ENCODE peak calls at places on chromosomes 16 and 17, in six cellular contexts. One of them, this sample, is unnamed.

GRCh38 chr16:13863075-13863765 is 56.7 kb upstream of the ERCC4 start:
- DNase-seq in mesendoderm: no peak
- DNase-seq in CD4-positive, CD25-positive, alpha-beta regulatory T cell: no peak
- DNase-seq in esophagus muscularis mucosa: no peak
- DNase-seq in left ventricle myocardium inferior: no peak
- DNase-seq in heart right ventricle: no peak
- DNase-seq in this sample: no peak

GRCh38 chr16:56789360-56789759 is 59.4 kb downstream of the NUP93 start:
- DNase-seq in mesendoderm: peak
- DNase-seq in CD4-positive, CD25-positive, alpha-beta regulatory T cell: no peak
- DNase-seq in esophagus muscularis mucosa: no peak
- DNase-seq in left ventricle myocardium inferior: no peak
- DNase-seq in heart right ventricle: peak
- DNase-seq in this sample: no peak

GRCh38 chr17:35244345-35245195 is 1.7 kb downstream of the SLFN5 start:
- DNase-seq in mesendoderm: peak
- DNase-seq in CD4-positive, CD25-positive, alpha-beta regulatory T cell: peak
- DNase-seq in esophagus muscularis mucosa: peak
- DNase-seq in left ventricle myocardium inferior: peak
- DNase-seq in heart right ventricle: peak
- DNase-seq in this sample: peak

GRCh38 chr17:19372004-19372365 is 6.3 kb upstream of the MAPK7 start:
- DNase-seq in mesendoderm: no peak
- DNase-seq in CD4-positive, CD25-positive, alpha-beta regulatory T cell: no peak
- DNase-seq in esophagus muscularis mucosa: no peak
- DNase-seq in left ventricle myocardium inferior: no peak
- DNase-seq in heart right ventricle: no peak
- DNase-seq in this sample: no peak

GRCh38 chr17:68870427-68870826 is 84.8 kb downstream of the ABCA8 start:
- DNase-seq in mesendoderm: no peak
- DNase-seq in CD4-positive, CD25-positive, alpha-beta regulatory T cell: no peak
- DNase-seq in esophagus muscularis mucosa: no peak
- DNase-seq in left ventricle myocardium inferior: no peak
- DNase-seq in heart right ventricle: no peak
- DNase-seq in this sample: no peak

GRCh38 chr16:58329147-58329546 is 34.3 kb upstream of the PRSS54 start:
- DNase-seq in mesendoderm: peak
- DNase-seq in CD4-positive, CD25-positive, alpha-beta regulatory T cell: no peak
- DNase-seq in esophagus muscularis mucosa: no peak
- DNase-seq in left ventricle myocardium inferior: no peak
- DNase-seq in heart right ventricle: no peak
- DNase-seq in this sample: no peak

GRCh38 chr17:11384131-11384530 is 143.1 kb downstream of the SHISA6 start:
- DNase-seq in mesendoderm: no peak
- DNase-seq in CD4-positive, CD25-positive, alpha-beta regulatory T cell: no peak
- DNase-seq in esophagus muscularis mucosa: no peak
- DNase-seq in left ventricle myocardium inferior: no peak
- DNase-seq in heart right ventricle: no peak
- DNase-seq in this sample: no peak

GRCh38 chr16:78584213-78584860 is 484.9 kb downstream of the WWOX start:
- DNase-seq in mesendoderm: no peak
- DNase-seq in CD4-positive, CD25-positive, alpha-beta regulatory T cell: no peak
- DNase-seq in esophagus muscularis mucosa: no peak
- DNase-seq in left ventricle myocardium inferior: no peak
- DNase-seq in heart right ventricle: no peak
- DNase-seq in this sample: no peak

GRCh38 chr16:84919267-84919666 is 92.1 kb downstream of the ZDHHC7 start:
- DNase-seq in mesendoderm: no peak
- DNase-seq in CD4-positive, CD25-positive, alpha-beta regulatory T cell: no peak
- DNase-seq in esophagus muscularis mucosa: no peak
- DNase-seq in left ventricle myocardium inferior: no peak
- DNase-seq in heart right ventricle: no peak
- DNase-seq in this sample: no peak

GRCh38 chr16:10594312-10594950 is 14.0 kb upstream of the EMP2 start:
- DNase-seq in mesendoderm: no peak
- DNase-seq in CD4-positive, CD25-positive, alpha-beta regulatory T cell: no peak
- DNase-seq in esophagus muscularis mucosa: no peak
- DNase-seq in left ventricle myocardium inferior: no peak
- DNase-seq in heart right ventricle: no peak
- DNase-seq in this sample: no peak

GRCh38 chr17:67050476-67051154 is 6.3 kb downstream of the CACNG1 start:
- DNase-seq in mesendoderm: no peak
- DNase-seq in CD4-positive, CD25-positive, alpha-beta regulatory T cell: no peak
- DNase-seq in esophagus muscularis mucosa: no peak
- DNase-seq in left ventricle myocardium inferior: no peak
- DNase-seq in heart right ventricle: no peak
- DNase-seq in this sample: no peak

GRCh38 chr16:381788-382717 is at the start of gene PGAP6:
- DNase-seq in mesendoderm: no peak
- DNase-seq in CD4-positive, CD25-positive, alpha-beta regulatory T cell: peak
- DNase-seq in esophagus muscularis mucosa: no peak
- DNase-seq in left ventricle myocardium inferior: peak
- DNase-seq in heart right ventricle: peak
- DNase-seq in this sample: no peak

GRCh38 chr17:75352079-75352569 is 53.4 kb downstream of the GRB2 start:
- DNase-seq in mesendoderm: peak
- DNase-seq in CD4-positive, CD25-positive, alpha-beta regulatory T cell: no peak
- DNase-seq in esophagus muscularis mucosa: no peak
- DNase-seq in left ventricle myocardium inferior: no peak
- DNase-seq in heart right ventricle: no peak
- DNase-seq in this sample: no peak

GRCh38 chr17:70181376-70181775 is 12.0 kb downstream of the KCNJ2 start:
- DNase-seq in mesendoderm: no peak
- DNase-seq in CD4-positive, CD25-positive, alpha-beta regulatory T cell: no peak
- DNase-seq in esophagus muscularis mucosa: no peak
- DNase-seq in left ventricle myocardium inferior: no peak
- DNase-seq in heart right ventricle: no peak
- DNase-seq in this sample: no peak

GRCh38 chr17:8791910-8792270 is 7.3 kb downstream of the MFSD6L start:
- DNase-seq in mesendoderm: peak
- DNase-seq in CD4-positive, CD25-positive, alpha-beta regulatory T cell: no peak
- DNase-seq in esophagus muscularis mucosa: peak
- DNase-seq in left ventricle myocardium inferior: no peak
- DNase-seq in heart right ventricle: no peak
- DNase-seq in this sample: no peak

GRCh38 chr17:61286449-61286848 is 113.2 kb upstream of the TBX2 start:
- DNase-seq in mesendoderm: peak
- DNase-seq in CD4-positive, CD25-positive, alpha-beta regulatory T cell: no peak
- DNase-seq in esophagus muscularis mucosa: no peak
- DNase-seq in left ventricle myocardium inferior: no peak
- DNase-seq in heart right ventricle: no peak
- DNase-seq in this sample: no peak

GRCh38 chr16:55943257-55943656 is 68.1 kb upstream of the CES5A start:
- DNase-seq in mesendoderm: no peak
- DNase-seq in CD4-positive, CD25-positive, alpha-beta regulatory T cell: no peak
- DNase-seq in esophagus muscularis mucosa: peak
- DNase-seq in left ventricle myocardium inferior: no peak
- DNase-seq in heart right ventricle: no peak
- DNase-seq in this sample: no peak

GRCh38 chr16:56946767-56947603 is 14.8 kb upstream of the CETP start:
- DNase-seq in mesendoderm: no peak
- DNase-seq in CD4-positive, CD25-positive, alpha-beta regulatory T cell: no peak
- DNase-seq in esophagus muscularis mucosa: no peak
- DNase-seq in left ventricle myocardium inferior: no peak
- DNase-seq in heart right ventricle: no peak
- DNase-seq in this sample: no peak

GRCh38 chr16:8846401-8846932 is 22.3 kb downstream of the CARHSP1 start:
- DNase-seq in mesendoderm: no peak
- DNase-seq in CD4-positive, CD25-positive, alpha-beta regulatory T cell: no peak
- DNase-seq in esophagus muscularis mucosa: no peak
- DNase-seq in left ventricle myocardium inferior: no peak
- DNase-seq in heart right ventricle: no peak
- DNase-seq in this sample: no peak

GRCh38 chr17:29116652-29117439 is 63.4 kb downstream of the MYO18A start:
- DNase-seq in mesendoderm: peak
- DNase-seq in CD4-positive, CD25-positive, alpha-beta regulatory T cell: peak
- DNase-seq in esophagus muscularis mucosa: peak
- DNase-seq in left ventricle myocardium inferior: peak
- DNase-seq in heart right ventricle: peak
- DNase-seq in this sample: no peak

GRCh38 chr16:48220891-48221290 is 23.2 kb upstream of the LONP2 start:
- DNase-seq in mesendoderm: peak
- DNase-seq in CD4-positive, CD25-positive, alpha-beta regulatory T cell: no peak
- DNase-seq in esophagus muscularis mucosa: no peak
- DNase-seq in left ventricle myocardium inferior: no peak
- DNase-seq in heart right ventricle: no peak
- DNase-seq in this sample: no peak

GRCh38 chr16:67548265-67549126 is 13.8 kb upstream of the CTCF start:
- DNase-seq in mesendoderm: no peak
- DNase-seq in CD4-positive, CD25-positive, alpha-beta regulatory T cell: no peak
- DNase-seq in esophagus muscularis mucosa: peak
- DNase-seq in left ventricle myocardium inferior: no peak
- DNase-seq in heart right ventricle: no peak
- DNase-seq in this sample: peak

GRCh38 chr17:50221500-50222480 is 20.4 kb upstream of the COL1A1 start:
- DNase-seq in mesendoderm: no peak
- DNase-seq in CD4-positive, CD25-positive, alpha-beta regulatory T cell: no peak
- DNase-seq in esophagus muscularis mucosa: peak
- DNase-seq in left ventricle myocardium inferior: no peak
- DNase-seq in heart right ventricle: no peak
- DNase-seq in this sample: peak

GRCh38 chr17:38431343-38432145 is 3.3 kb downstream of the ARHGAP23 start:
- DNase-seq in mesendoderm: no peak
- DNase-seq in CD4-positive, CD25-positive, alpha-beta regulatory T cell: no peak
- DNase-seq in esophagus muscularis mucosa: no peak
- DNase-seq in left ventricle myocardium inferior: no peak
- DNase-seq in heart right ventricle: no peak
- DNase-seq in this sample: no peak
- H3K4me3 ChIP-seq in mesendoderm: no peak
- H3K4me3 ChIP-seq in CD4-positive, CD25-positive, alpha-beta regulatory T cell: no peak
- H3K4me3 ChIP-seq in esophagus muscularis mucosa: no peak
- H3K4me3 ChIP-seq in left ventricle myocardium inferior: peak
- H3K4me3 ChIP-seq in heart right ventricle: no peak
- H3K4me3 ChIP-seq in this sample: peak

GRCh38 chr17:78040561-78041400 is 82.3 kb downstream of the TNRC6C start:
- DNase-seq in mesendoderm: no peak
- DNase-seq in CD4-positive, CD25-positive, alpha-beta regulatory T cell: peak
- DNase-seq in esophagus muscularis mucosa: peak
- DNase-seq in left ventricle myocardium inferior: peak
- DNase-seq in heart right ventricle: peak
- DNase-seq in this sample: peak
- H3K4me3 ChIP-seq in mesendoderm: no peak
- H3K4me3 ChIP-seq in CD4-positive, CD25-positive, alpha-beta regulatory T cell: peak
- H3K4me3 ChIP-seq in esophagus muscularis mucosa: peak
- H3K4me3 ChIP-seq in left ventricle myocardium inferior: peak
- H3K4me3 ChIP-seq in heart right ventricle: peak
- H3K4me3 ChIP-seq in this sample: peak

GRCh38 chr17:1494203-1494602 is 1.7 kb upstream of the MYO1C start:
- DNase-seq in mesendoderm: no peak
- DNase-seq in CD4-positive, CD25-positive, alpha-beta regulatory T cell: no peak
- DNase-seq in esophagus muscularis mucosa: no peak
- DNase-seq in left ventricle myocardium inferior: no peak
- DNase-seq in heart right ventricle: no peak
- DNase-seq in this sample: no peak

GRCh38 chr17:1494736-1495253 is 2.3 kb upstream of the MYO1C start:
- DNase-seq in mesendoderm: no peak
- DNase-seq in CD4-positive, CD25-positive, alpha-beta regulatory T cell: no peak
- DNase-seq in esophagus muscularis mucosa: no peak
- DNase-seq in left ventricle myocardium inferior: no peak
- DNase-seq in heart right ventricle: no peak
- DNase-seq in this sample: no peak

GRCh38 chr17:1491406-1492248 is 859 bp downstream of the MYO1C start:
- DNase-seq in mesendoderm: no peak
- DNase-seq in CD4-positive, CD25-positive, alpha-beta regulatory T cell: peak
- DNase-seq in esophagus muscularis mucosa: no peak
- DNase-seq in left ventricle myocardium inferior: peak
- DNase-seq in heart right ventricle: peak
- DNase-seq in this sample: no peak

GRCh38 chr17:1492249-1493206 is at the start of gene MYO1C:
- DNase-seq in mesendoderm: peak
- DNase-seq in CD4-positive, CD25-positive, alpha-beta regulatory T cell: no peak
- DNase-seq in esophagus muscularis mucosa: no peak
- DNase-seq in left ventricle myocardium inferior: peak
- DNase-seq in heart right ventricle: peak
- DNase-seq in this sample: no peak

DNA sequence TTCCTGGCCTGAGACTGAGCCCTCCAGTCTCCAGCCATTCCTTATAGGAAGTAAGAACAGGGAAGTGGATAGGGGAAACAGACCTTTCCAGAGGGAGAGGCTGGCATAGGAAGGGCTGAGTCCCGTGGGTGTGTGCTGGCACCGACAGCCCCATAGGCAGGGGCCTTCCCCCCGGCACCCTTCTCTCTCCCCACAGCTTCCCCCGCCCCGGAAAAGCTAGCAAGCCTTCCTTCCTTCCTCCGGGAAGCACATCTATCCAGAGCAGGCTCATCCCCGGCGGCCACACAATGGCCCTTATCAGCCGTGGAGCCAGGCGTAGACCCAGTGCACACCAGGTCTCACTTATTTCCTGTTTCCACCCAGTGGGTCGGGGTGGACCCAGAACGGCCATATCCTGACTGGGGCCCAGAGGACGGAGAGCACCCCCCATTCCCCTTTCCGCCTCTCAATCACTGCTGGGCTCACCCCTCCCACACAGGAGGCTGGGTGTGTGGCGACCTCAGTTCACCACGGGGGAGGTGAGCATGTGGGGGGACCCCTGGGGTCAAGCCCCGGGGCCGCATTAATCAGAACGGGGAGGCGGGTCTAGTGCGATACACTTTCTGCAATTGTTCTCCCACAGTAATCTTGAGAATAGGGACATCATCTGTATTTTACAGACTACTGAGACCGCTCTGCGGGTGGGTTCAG is 950 bp upstream of the MYO1C start:
- DNase-seq in mesendoderm: no peak
- DNase-seq in CD4-positive, CD25-positive, alpha-beta regulatory T cell: no peak
- DNase-seq in esophagus muscularis mucosa: no peak
- DNase-seq in left ventricle myocardium inferior: peak
- DNase-seq in heart right ventricle: peak
- DNase-seq in this sample: no peak
- H3K4me3 ChIP-seq in mesendoderm: no peak
- H3K4me3 ChIP-seq in CD4-positive, CD25-positive, alpha-beta regulatory T cell: no peak
- H3K4me3 ChIP-seq in esophagus muscularis mucosa: peak
- H3K4me3 ChIP-seq in left ventricle myocardium inferior: peak
- H3K4me3 ChIP-seq in heart right ventricle: peak
- H3K4me3 ChIP-seq in this sample: peak

DNA sequence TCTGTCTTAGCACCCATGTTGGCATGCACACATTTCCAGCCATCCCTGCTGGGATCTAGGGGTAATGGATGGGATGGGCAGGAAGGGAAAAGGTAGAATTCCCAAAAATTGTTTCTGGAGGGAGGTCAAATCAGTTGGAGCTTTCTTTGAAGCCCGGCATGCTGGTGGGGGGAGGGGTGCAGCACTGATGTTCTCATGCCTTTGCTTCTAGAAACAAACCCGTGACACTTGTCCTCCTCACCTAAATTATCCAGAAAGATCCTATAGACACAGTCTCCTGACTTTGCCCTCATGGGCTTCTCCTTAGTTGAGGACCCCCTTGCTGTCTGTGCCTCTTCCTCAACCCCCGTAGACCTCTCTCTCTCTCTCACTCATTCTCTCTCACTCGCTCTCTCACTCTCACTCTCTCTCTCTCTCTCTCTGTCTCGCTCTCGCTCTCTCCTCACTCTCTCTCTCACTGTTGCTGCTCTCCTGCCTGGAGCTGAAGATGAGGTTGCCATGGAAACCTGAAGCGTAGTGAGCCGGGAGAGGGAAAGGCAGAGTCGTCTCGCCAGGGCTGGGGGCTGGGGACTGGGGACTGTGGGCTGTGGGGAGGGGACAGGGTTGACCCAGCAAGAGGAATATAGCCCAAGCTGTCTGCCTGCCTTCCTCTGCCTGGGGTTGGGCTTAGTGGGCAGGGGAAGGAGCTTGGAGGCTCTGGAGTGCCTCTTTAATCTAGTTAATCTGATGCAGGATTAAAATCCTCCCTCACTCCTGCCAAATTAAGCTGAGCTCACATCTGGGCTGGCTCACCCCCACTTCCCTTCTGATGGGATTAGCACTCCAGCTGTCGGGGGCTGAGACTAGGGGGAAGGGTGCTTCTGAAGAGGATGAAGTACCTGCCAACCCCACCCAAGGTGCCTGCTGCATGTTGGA is 16.1 kb downstream of the LASP1 start:
- DNase-seq in mesendoderm: peak
- DNase-seq in CD4-positive, CD25-positive, alpha-beta regulatory T cell: no peak
- DNase-seq in esophagus muscularis mucosa: no peak
- DNase-seq in left ventricle myocardium inferior: no peak
- DNase-seq in heart right ventricle: no peak
- DNase-seq in this sample: no peak
- H3K4me3 ChIP-seq in mesendoderm: no peak
- H3K4me3 ChIP-seq in CD4-positive, CD25-positive, alpha-beta regulatory T cell: peak
- H3K4me3 ChIP-seq in esophagus muscularis mucosa: no peak
- H3K4me3 ChIP-seq in left ventricle myocardium inferior: peak
- H3K4me3 ChIP-seq in heart right ventricle: no peak
- H3K4me3 ChIP-seq in this sample: peak